ENCODE peak calls at places on chromosome 11, in five cellular contexts. M, P, Q, O and N are unnamed samples.

GRCh38 chr11:2928605-2929510 is at the start of gene PHLDA2:
- DNase-seq in P (peak), O (peak), M (peak), Q (peak), N (no peak)

GRCh38 chr11:47324520-47324919 is 28.0 kb downstream of the MYBPC3 start:
- DNase-seq in P (no peak), Q (no peak), O (no peak), M (no peak), N (no peak)

GRCh38 chr11:2314525-2315394 is 12.9 kb downstream of the TSPAN32 start:
- DNase-seq in O (peak), Q (peak), M (no peak), P (peak), N (peak)

GRCh38 chr11:2302844-2303626 is 1.2 kb downstream of the TSPAN32 start:
- DNase-seq in Q (peak), O (no peak), P (no peak), M (peak), N (no peak)

GRCh38 chr11:27392715-27393114 is 29.7 kb upstream of the CCDC34 start:
- DNase-seq in O (peak), M (no peak), Q (no peak), P (peak), N (no peak)

GRCh38 chr11:68506908-68507307 is 46.4 kb downstream of the PPP6R3 start:
- DNase-seq in P (no peak), Q (no peak), M (no peak), O (no peak), N (no peak)

GRCh38 chr11:118912742-118913410 is 12.8 kb downstream of the BCL9L start:
- DNase-seq in O (no peak), Q (no peak), M (peak), P (peak), N (no peak)

GRCh38 chr11:36372101-36372767 is 76.1 kb downstream of the PRR5L start:
- DNase-seq in O (peak), M (no peak), P (peak), Q (no peak), N (no peak)

GRCh38 chr11:66981976-66982578 is 7.0 kb downstream of the C11orf86 start:
- DNase-seq in O (peak), M (peak), P (peak), Q (peak), N (peak)

GRCh38 chr11:34499719-34500505 is 13.7 kb downstream of the ELF5 start:
- DNase-seq in O (no peak), P (no peak), M (no peak), Q (no peak), N (no peak)

GRCh38 chr11:86627776-86628455 is 44.5 kb downstream of the ME3 start:
- DNase-seq in P (no peak), Q (no peak), M (no peak), O (no peak), N (no peak)

GRCh38 chr11:102449651-102450570 is 2.7 kb downstream of the TMEM123 start:
- DNase-seq in Q (no peak), P (peak), M (no peak), O (no peak), N (no peak)

GRCh38 chr11:126993599-126993998 is 7.0 kb downstream of the KIRREL3 start:
- DNase-seq in P (peak), M (no peak), Q (no peak), O (peak), N (no peak)
- H3K4me3 ChIP-seq in P (no peak), M (no peak), Q (no peak), O (no peak), N (no peak)

DNA sequence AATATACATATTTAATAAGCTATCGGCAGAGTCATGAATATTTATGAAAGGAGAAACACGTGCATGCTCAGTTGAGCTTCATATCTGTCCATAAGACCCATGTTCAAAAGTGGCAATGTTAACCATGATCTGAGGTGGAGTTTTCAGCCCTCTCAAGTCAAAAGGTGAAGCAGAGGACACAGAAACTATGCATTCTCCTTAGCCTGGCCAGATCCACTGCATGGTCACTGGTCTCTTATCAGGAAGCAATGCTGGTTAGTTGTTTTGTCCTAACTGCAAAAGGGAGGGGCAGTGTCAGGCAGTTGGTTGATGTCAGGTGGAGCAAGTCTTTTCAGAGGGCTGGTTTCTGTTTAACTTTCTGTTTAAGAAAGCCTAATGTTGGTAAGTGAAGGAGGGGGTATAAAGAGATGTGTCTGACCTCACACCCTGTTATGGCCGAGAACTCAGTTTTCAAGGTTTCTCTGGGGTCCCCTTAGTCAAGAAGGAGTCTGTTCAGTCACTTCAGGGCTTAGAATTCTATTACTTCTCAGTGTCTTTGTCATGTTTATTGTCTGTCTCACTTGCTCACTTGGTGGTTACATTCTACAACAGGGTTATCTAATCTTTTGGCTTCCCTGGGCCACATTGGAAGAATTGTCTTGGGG is 5.5 kb upstream of the SELENOH start:
- DNase-seq in O (no peak), P (no peak), Q (no peak), M (no peak), N (no peak)
- TF ChIP-seq CTCF in O (no peak), P (no peak), Q (no peak), M (no peak), N (no peak)

GRCh38 chr11:78427615-78428272 is 10.1 kb upstream of the GAB2 start:
- DNase-seq in Q (no peak), M (no peak), P (no peak), O (no peak), N (no peak)
- H3K4me3 ChIP-seq in Q (peak), M (no peak), P (no peak), O (no peak), N (no peak)

GRCh38 chr11:79160786-79161403 is 279.9 kb downstream of the TENM4 start:
- DNase-seq in M (no peak), Q (no peak), O (peak), P (peak), N (no peak)
- TF ChIP-seq CTCF in M (no peak), Q (peak), O (peak), P (peak), N (no peak)

GRCh38 chr11:13984616-13985474 is 22.3 kb downstream of the SPON1 start:
- DNase-seq in P (peak), M (no peak), Q (no peak), O (peak), N (no peak)
- H3K4me3 ChIP-seq in P (no peak), M (no peak), Q (no peak), O (no peak), N (no peak)

DNA sequence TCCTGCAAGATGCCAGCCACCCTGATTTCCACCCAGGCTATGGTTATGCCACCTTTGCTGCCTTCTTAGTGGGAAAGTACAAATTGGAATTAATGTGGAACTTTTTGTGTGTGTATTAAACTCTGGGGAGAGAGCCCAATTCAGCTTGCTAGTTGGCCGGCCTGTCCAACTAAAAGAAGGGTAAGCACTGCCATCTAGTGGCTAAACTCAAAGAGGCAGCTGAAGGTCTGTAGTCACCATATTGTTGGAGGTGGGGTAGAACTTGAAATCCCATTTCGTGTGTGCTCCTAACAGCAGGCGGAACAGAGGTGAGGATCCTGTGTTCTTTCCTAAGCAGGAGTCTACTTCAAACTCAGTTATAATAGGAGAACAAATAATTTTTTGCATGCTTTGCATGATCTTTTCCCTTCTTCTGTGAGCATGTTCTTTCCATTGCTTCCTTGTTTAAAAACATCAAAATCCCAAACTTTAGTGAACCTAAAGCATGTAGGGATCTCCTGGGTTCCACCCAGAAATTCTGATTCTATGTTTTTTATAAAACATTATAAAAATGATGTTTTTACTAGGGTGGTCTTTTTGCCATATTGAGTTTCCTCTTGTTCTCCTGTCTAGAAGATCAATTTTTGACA is 138.8 kb upstream of the SORL1-AS1 start:
- DNase-seq in Q (no peak), P (peak), O (peak), M (peak), N (peak)
- TF ChIP-seq CTCF in Q (peak), P (peak), O (peak), M (peak), N (peak)

GRCh38 chr11:133649059-133649458 is 116.8 kb upstream of the OPCML start:
- DNase-seq in M (no peak), O (no peak), Q (no peak), P (no peak), N (no peak)
- H3K4me3 ChIP-seq in M (no peak), O (no peak), Q (no peak), P (no peak), N (no peak)